ENCODE peak calls at places on chromosomes 1 and 21, in eight cellular contexts. F, G, I, U, M, Q, P and H are unnamed samples.

GRCh38 chr1:156852414-156852874 is 6.5 kb downstream of the INSRR start:
- DNase-seq in F (peak; percentile 44), G (no peak), I (peak; percentile 58), U (no peak), M (peak; percentile 61), Q (peak; percentile 39), P (no peak), H (peak; percentile 80)

GRCh38 chr1:181676269-181676668 is 193.0 kb downstream of the CACNA1E start:
- DNase-seq in F (no peak), G (no peak), I (peak; percentile 1), U (peak; percentile 48), M (peak; percentile 2), Q (peak; percentile 32), P (peak; percentile 19), H (peak; percentile 2)

GRCh38 chr1:11355594-11356467 is 82.8 kb downstream of the UBIAD1 start:
- DNase-seq in F (no peak), G (no peak), I (no peak), U (no peak), M (no peak), Q (no peak), P (no peak), H (no peak)

GRCh38 chr1:172699111-172699510 is 40.2 kb downstream of the FASLG start:
- DNase-seq in F (no peak), G (no peak), I (peak; percentile 66), U (no peak), M (no peak), Q (peak; percentile 96), P (peak; percentile 38), H (peak; percentile 76)

GRCh38 chr1:240967070-240967724 is 355.2 kb upstream of the GREM2 start:
- DNase-seq in F (no peak), G (no peak), I (no peak), U (no peak), M (no peak), Q (peak; percentile 84), P (no peak), H (no peak)

GRCh38 chr1:21233480-21233879 is 56.8 kb downstream of the ECE1 start:
- DNase-seq in F (no peak), G (no peak), I (no peak), U (no peak), M (no peak), Q (no peak), P (no peak), H (no peak)

GRCh38 chr1:62588000-62588399 is 9.3 kb upstream of the ANGPTL3 start:
- DNase-seq in F (no peak), G (no peak), I (no peak), U (no peak), M (no peak), Q (no peak), P (no peak), H (no peak)

GRCh38 chr1:162954824-162955223 is 93.8 kb upstream of the CCDC190 start:
- DNase-seq in F (no peak), G (no peak), I (peak; percentile 86), U (no peak), M (peak; percentile 20), Q (no peak), P (no peak), H (peak; percentile 60)

GRCh38 chr21:45596704-45597318 is 46.7 kb upstream of the PCBP3 start:
- DNase-seq in F (no peak), G (peak; percentile 44), I (peak; percentile 49), U (peak; percentile 86), M (peak; percentile 51), Q (peak; percentile 79), P (no peak), H (peak; percentile 54)

GRCh38 chr1:117008675-117009074 is 7.1 kb downstream of the CD101 start:
- DNase-seq in F (no peak), G (no peak), I (no peak), U (no peak), M (no peak), Q (no peak), P (no peak), H (no peak)

GRCh38 chr21:22120616-22121266 is 1122.5 kb downstream of the NCAM2 start:
- DNase-seq in F (no peak), G (no peak), I (peak; percentile 24), U (peak; percentile 28), M (no peak), Q (peak; percentile 48), P (no peak), H (peak; percentile 16)

GRCh38 chr1:207823880-207824566 is 72.2 kb downstream of the CD46 start:
- DNase-seq in F (peak; percentile 100), G (peak; percentile 89), I (peak; percentile 98), U (no peak), M (peak; percentile 98), Q (peak; percentile 84), P (peak; percentile 92), H (peak; percentile 98)

GRCh38 chr1:225883616-225884265 is 1.6 kb upstream of the TMEM63A start:
- DNase-seq in F (no peak), G (no peak), I (no peak), U (peak; percentile 45), M (no peak), Q (peak; percentile 25), P (no peak), H (no peak)

GRCh38 chr1:205563927-205564441 is 59.5 kb downstream of the CDK18 start:
- DNase-seq in F (peak; percentile 92), G (no peak), I (no peak), U (no peak), M (no peak), Q (peak; percentile 62), P (no peak), H (no peak)

GRCh38 chr1:42833981-42834380 is 12.4 kb upstream of the ZNF691 start:
- DNase-seq in F (no peak), G (no peak), I (no peak), U (no peak), M (no peak), Q (no peak), P (no peak), H (no peak)

GRCh38 chr1:53766766-53767409 is 27.9 kb upstream of the GLIS1 start:
- DNase-seq in F (no peak), G (no peak), I (peak; percentile 52), U (no peak), M (peak; percentile 83), Q (no peak), P (no peak), H (peak; percentile 71)

GRCh38 chr1:53765656-53766055 is 26.7 kb upstream of the GLIS1 start:
- DNase-seq in F (no peak), G (no peak), I (peak; percentile 72), U (no peak), M (peak; percentile 52), Q (no peak), P (no peak), H (peak; percentile 80)

GRCh38 chr1:53763911-53764310 is 24.9 kb upstream of the GLIS1 start:
- DNase-seq in F (no peak), G (no peak), I (no peak), U (no peak), M (no peak), Q (no peak), P (no peak), H (no peak)

GRCh38 chr1:53766194-53766748 is 27.3 kb upstream of the GLIS1 start:
- DNase-seq in F (no peak), G (no peak), I (no peak), U (no peak), M (no peak), Q (no peak), P (no peak), H (no peak)

DNA sequence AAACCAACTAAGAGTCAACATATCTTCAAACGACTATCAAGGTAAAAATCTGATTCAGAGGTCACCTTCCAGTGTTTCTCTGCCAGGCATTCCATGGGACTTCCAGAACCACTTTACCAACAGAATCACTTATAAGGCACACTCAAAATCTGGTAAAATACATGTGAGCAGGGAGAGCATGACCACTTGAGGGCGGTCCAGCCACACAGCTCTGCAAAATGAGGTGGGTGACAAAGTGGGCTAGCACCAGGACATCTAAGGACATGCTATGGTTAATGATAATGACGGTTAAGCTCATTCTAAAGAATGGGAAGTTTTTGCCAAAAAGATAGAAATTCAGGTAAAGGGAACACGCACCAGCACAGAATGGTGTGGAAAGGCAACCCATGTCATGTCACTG is 24.5 kb upstream of the GLIS1 start:
- DNase-seq in F (no peak), G (no peak), I (no peak), U (no peak), M (no peak), Q (no peak), P (no peak), H (no peak)
- TF ChIP-seq CTCF in F (peak; percentile 19), G (no peak), I (no peak), U (peak; percentile 16), M (peak; percentile 29), Q (peak; percentile 16), P (no peak), H (peak; percentile 33)

DNA sequence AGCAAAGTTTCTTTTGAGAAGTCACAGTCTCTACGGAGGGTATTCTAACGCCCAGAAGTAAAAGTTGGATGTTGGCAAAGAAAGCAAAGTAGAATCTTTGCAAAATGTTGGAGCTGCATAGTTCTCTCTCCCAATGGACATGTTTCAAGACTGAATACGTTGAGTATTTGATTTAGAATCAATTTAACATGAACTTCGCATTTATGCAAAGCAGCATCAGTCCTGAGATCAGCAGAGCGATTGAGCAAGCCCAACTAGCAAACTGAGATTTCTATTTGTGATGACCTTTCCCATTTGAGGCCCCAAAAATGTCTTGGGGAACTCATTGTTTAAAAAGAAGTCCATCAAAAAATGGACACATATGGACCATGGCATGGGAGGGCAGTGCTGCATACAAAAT is 8.0 kb downstream of the RUNX1 start:
- DNase-seq in F (no peak), G (no peak), I (no peak), U (no peak), M (no peak), Q (no peak), P (no peak), H (no peak)
- H3K4me3 ChIP-seq in F (no peak overlapping the region), G (no peak overlapping the region), I (no peak overlapping the region), U (no peak overlapping the region), M (no peak overlapping the region), Q (no peak overlapping the region), P (no peak overlapping the region), H (no peak overlapping the region)

DNA sequence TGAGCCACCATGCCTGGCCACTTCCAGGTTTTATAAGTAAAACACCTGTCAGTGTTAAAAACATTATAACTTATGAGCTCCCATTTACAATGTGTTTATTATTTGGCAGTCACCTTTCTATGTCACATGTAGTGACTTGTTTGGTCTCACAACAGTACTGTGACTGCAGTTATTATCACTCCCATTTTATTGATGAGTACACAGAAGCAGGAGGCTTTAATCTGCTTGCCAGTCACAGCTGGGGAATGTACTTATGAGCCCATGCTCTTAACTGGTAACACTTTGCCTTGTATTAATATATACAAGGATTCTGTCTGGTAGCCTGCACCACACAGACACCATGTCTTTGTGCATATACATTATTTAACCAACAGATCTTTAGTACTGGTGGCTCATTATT is 31.1 kb upstream of the BACH1 start:
- DNase-seq in F (no peak), G (no peak), I (no peak), U (no peak), M (no peak), Q (no peak), P (no peak), H (no peak)
- TF ChIP-seq CTCF in F (no peak), G (no peak), I (no peak), U (no peak), M (no peak), Q (no peak), P (no peak), H (no peak)

DNA sequence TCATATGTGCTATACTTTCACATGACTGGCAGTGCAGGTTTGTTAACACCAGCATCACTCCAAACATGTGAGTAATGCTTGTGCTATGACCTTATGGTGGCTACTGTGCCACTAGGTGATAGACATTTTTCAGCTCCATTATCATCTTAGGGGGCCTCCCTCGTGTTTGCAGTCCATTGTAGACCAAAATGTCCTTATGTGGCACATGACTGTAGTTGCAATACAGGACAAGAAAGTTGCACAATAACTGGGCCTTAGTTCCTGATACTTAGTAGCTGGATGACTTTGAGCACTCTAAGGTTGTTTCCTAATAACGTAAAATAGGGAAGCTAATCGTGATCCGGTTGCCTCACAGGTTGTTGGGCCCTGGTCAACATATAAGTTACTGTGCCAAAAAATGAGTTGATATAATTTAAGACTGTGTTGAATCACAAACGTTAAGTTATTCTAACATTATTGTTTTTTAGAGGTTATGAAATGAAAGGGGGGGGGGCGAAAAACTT is 511 bp upstream of the SNX27 start:
- DNase-seq in F (no peak), G (peak; percentile 73), I (peak; percentile 87), U (no peak), M (peak; percentile 91), Q (peak; percentile 71), P (no peak), H (peak; percentile 83)
- H3K4me3 ChIP-seq in F (peak overlapping the region; percentile 78), G (peak overlapping the region; percentile 99), I (no peak overlapping the region), U (no peak overlapping the region), M (peak overlapping the region; percentile 89), Q (peak overlapping the region; percentile 87), P (no peak overlapping the region), H (no peak overlapping the region)